ENCODE peak calls at places on chromosomes 13 and 19, in five cellular contexts. H, Z, S, F and W are unnamed samples.

GRCh38 chr19:45382426-45382825 is 12.1 kb upstream of the ERCC2 start:
- DNase-seq in F (no peak), Z (no peak), S (no peak), H (no peak), W (no peak)

GRCh38 chr13:40813662-40814454 is 24.4 kb downstream of the SLC25A15 start:
- DNase-seq in Z (no peak), S (peak; percentile 36), H (no peak), F (no peak), W (no peak)

GRCh38 chr19:31232871-31233270 is 116.4 kb downstream of the TSHZ3 start:
- DNase-seq in Z (peak; percentile 92), H (no peak), S (peak; percentile 62), F (no peak), W (no peak)

GRCh38 chr19:10431254-10431942 is 11.1 kb downstream of the PDE4A start:
- DNase-seq in H (peak; percentile 55), Z (no peak), F (no peak), S (no peak), W (no peak)

GRCh38 chr13:80945328-80945727 is 604.4 kb upstream of the SPRY2 start:
- DNase-seq in F (no peak), H (no peak), S (no peak), Z (no peak), W (no peak)

GRCh38 chr19:2461751-2462634 is 5.2 kb upstream of the LMNB2 start:
- DNase-seq in H (peak; percentile 81), F (no peak), Z (no peak), S (no peak), W (no peak)

GRCh38 chr13:71028884-71029283 is 838.1 kb downstream of the DACH1 start:
- DNase-seq in H (no peak), Z (no peak), S (no peak), F (no peak), W (no peak)

GRCh38 chr13:97460004-97460756 is 26.2 kb downstream of the RAP2A start:
- DNase-seq in S (no peak), H (no peak), Z (no peak), F (no peak), W (no peak)

GRCh38 chr19:19053508-19054314 is 10.1 kb upstream of the SLC25A42 start:
- DNase-seq in H (peak; percentile 72), S (no peak), F (no peak), Z (no peak), W (no peak)

GRCh38 chr13:23760000-23760399 is 129.2 kb downstream of the MIPEP start:
- DNase-seq in S (no peak), H (no peak), Z (no peak), F (no peak), W (no peak)

GRCh38 chr13:110509971-110510786 is 51.3 kb downstream of the RAB20 start:
- DNase-seq in S (no peak), Z (no peak), H (no peak), F (no peak), W (no peak)

GRCh38 chr13:79403113-79403512 is 2.9 kb downstream of the RBM26 start:
- DNase-seq in Z (no peak), F (no peak), S (no peak), H (no peak), W (no peak)

GRCh38 chr13:56015919-56016318 is 1124.8 kb upstream of the PRR20A start:
- DNase-seq in S (no peak), H (no peak), Z (no peak), F (no peak), W (no peak)

GRCh38 chr19:32010071-32010470 is 335.3 kb upstream of the ZNF507 start:
- DNase-seq in S (no peak), F (no peak), H (no peak), Z (no peak), W (no peak)

GRCh38 chr19:29380581-29380980 is 145.2 kb upstream of the VSTM2B start:
- DNase-seq in S (no peak), Z (no peak), F (no peak), H (no peak), W (no peak)

GRCh38 chr19:31533114-31533513 is 183.9 kb upstream of the TSHZ3 start:
- DNase-seq in Z (no peak), F (no peak), S (no peak), H (no peak), W (no peak)

GRCh38 chr13:20610006-20610405 is 43.0 kb downstream of the IFT88 start:
- DNase-seq in H (no peak), Z (no peak), S (no peak), F (no peak), W (no peak)

GRCh38 chr13:25112856-25113255 is 16.9 kb downstream of the PABPC3 start:
- DNase-seq in F (no peak), H (no peak), S (no peak), Z (no peak), W (no peak)

GRCh38 chr13:30615851-30616311 is 1.8 kb upstream of the USPL1 start:
- DNase-seq in S (peak; percentile 32), Z (no peak), H (no peak), F (no peak), W (no peak)

GRCh38 chr19:48873476-48874308 is 1.5 kb downstream of the PPP1R15A start:
- DNase-seq in S (no peak), F (no peak), H (no peak), Z (no peak), W (no peak)